ENCODE peak calls at places on chromosomes 2 and 18, in four cellular contexts. J, E, Z and X are unnamed samples.

GRCh38 chr2:70418514-70418913 is 116.6 kb upstream of the FAM136A start:
- DNase-seq in J (no peak), E (no peak), Z (no peak), X (no peak)

GRCh38 chr18:45962461-45962860 is 4.7 kb downstream of the EPG5 start:
- DNase-seq in J (peak; percentile 29), E (no peak), Z (no peak), X (no peak)

GRCh38 chr2:232488721-232489300 is 1.2 kb upstream of the ECEL1 start:
- DNase-seq in J (no peak), E (no peak), Z (no peak), X (no peak)

GRCh38 chr2:96859338-96859649 is 1.5 kb upstream of the ANKRD39 start:
- DNase-seq in J (peak; percentile 46), E (no peak), Z (no peak), X (no peak)

GRCh38 chr2:241859436-241860183 is 916 bp upstream of the PDCD1 start:
- DNase-seq in J (no peak), E (peak; percentile 82), Z (no peak), X (no peak)

GRCh38 chr2:132274000-132274399 is 112.2 kb upstream of the ANKRD30BL start:
- DNase-seq in J (no peak), E (no peak), Z (no peak), X (no peak)

GRCh38 chr18:59988098-59988706 is 88.4 kb downstream of the PMAIP1 start:
- DNase-seq in J (peak; percentile 27), E (peak; percentile 41), Z (no peak), X (peak; percentile 49)

GRCh38 chr2:231452799-231453508 is 11.3 kb downstream of the NCL start:
- DNase-seq in J (no peak), E (no peak), Z (no peak), X (no peak)

GRCh38 chr2:83786140-83786539 is 672.9 kb downstream of the SUCLG1 start:
- DNase-seq in J (no peak), E (no peak), Z (no peak), X (no peak)

GRCh38 chr2:113127646-113128385 is 418 bp downstream of the IL1RN start:
- DNase-seq in J (no peak), E (no peak), Z (no peak), X (no peak)

GRCh38 chr2:109660046-109660860 is 46.1 kb downstream of the SOWAHC start:
- DNase-seq in J (no peak), E (no peak), Z (no peak), X (no peak)

GRCh38 chr2:138356178-138356577 is 145.4 kb upstream of the SPOPL start:
- DNase-seq in J (peak; percentile 28), E (no peak), Z (no peak), X (no peak)

GRCh38 chr2:112181571-112182290 is 43.5 kb downstream of the FBLN7 start:
- DNase-seq in J (no peak), E (no peak), Z (no peak), X (no peak)

GRCh38 chr2:50491541-50492114 is 540.3 kb downstream of the NRXN1 start:
- DNase-seq in J (peak; percentile 15), E (peak; percentile 35), Z (peak; percentile 5), X (peak; percentile 12)

GRCh38 chr2:235614900-235615712 is 121.3 kb downstream of the AGAP1 start:
- DNase-seq in J (no peak), E (peak; percentile 63), Z (no peak), X (no peak)

GRCh38 chr2:217434183-217434620 is 568.6 kb downstream of the TNS1 start:
- DNase-seq in J (peak; percentile 57), E (peak; percentile 95), Z (no peak), X (peak; percentile 45)

GRCh38 chr18:49911414-49911813 is 98.1 kb upstream of the ACAA2 start:
- DNase-seq in J (no peak), E (no peak), Z (no peak), X (no peak)

GRCh38 chr18:29560270-29560669 is 1383.3 kb upstream of the CDH2 start:
- DNase-seq in J (no peak), E (no peak), Z (no peak), X (no peak)

GRCh38 chr2:240289701-240290431 is 145.6 kb upstream of the GPC1 start:
- DNase-seq in J (no peak), E (no peak), Z (no peak), X (no peak)

GRCh38 chr2:235070063-235070706 is 118.4 kb downstream of the SH3BP4 start:
- DNase-seq in J (no peak), E (no peak), Z (no peak), X (no peak)

GRCh38 chr2:70523996-70524965 is 29.3 kb downstream of the TGFA start:
- DNase-seq in J (peak; percentile 93), E (peak; percentile 76), Z (no peak), X (peak; percentile 86)

GRCh38 chr2:191109888-191110287 is 40.9 kb downstream of the STAT4 start:
- DNase-seq in J (no peak), E (no peak), Z (no peak), X (no peak)

GRCh38 chr2:70921031-70921430 is 14.7 kb upstream of the ATP6V1B1 start:
- DNase-seq in J (peak; percentile 13), E (no peak), Z (no peak), X (no peak)

GRCh38 chr2:54858021-54858681 is 134.7 kb downstream of the EML6 start:
- DNase-seq in J (no peak), E (no peak), Z (no peak), X (no peak)

GRCh38 chr2:145066151-145066661 is 546.3 kb upstream of the ZEB2 start:
- DNase-seq in J (no peak), E (no peak), Z (no peak), X (no peak)

GRCh38 chr18:63480892-63481291 is 4.1 kb downstream of the SERPINB5 start:
- DNase-seq in J (no peak), E (no peak), Z (no peak), X (no peak)

GRCh38 chr2:230416061-230416721 is at the start of gene SP100:
- DNase-seq in J (peak; percentile 69), E (peak; percentile 76), Z (peak; percentile 33), X (peak; percentile 28)

GRCh38 chr2:196225213-196225612 is 53.8 kb upstream of the STK17B start:
- DNase-seq in J (no peak), E (peak; percentile 30), Z (no peak), X (no peak)

GRCh38 chr2:25620077-25620476 is 53.3 kb downstream of the DTNB start:
- DNase-seq in J (no peak), E (no peak), Z (no peak), X (no peak)

GRCh38 chr2:54240515-54241219 is 15.4 kb downstream of the TSPYL6 start:
- DNase-seq in J (no peak), E (peak; percentile 38), Z (no peak), X (no peak)